ENCODE peak calls at places on chromosome 6, in nine cellular contexts. F is Peyer's patch, T is AG10803, W is RWPE1, C is MM.1S, X is psoas muscle, K is right atrium auricular region, V is mucosa of descending colon, P is mammary epithelial cell. A is an unnamed sample.

GRCh38 chr6:108983151-108983550 is 111.5 kb downstream of the SESN1 start:
- DNase-seq in F (no peak), T (no peak), W (no peak), C (no peak), X (no peak), K (no peak), V (no peak), P (no peak), A (no peak)

GRCh38 chr6:71310261-71310660 is 21.6 kb downstream of the OGFRL1 start:
- DNase-seq in F (no peak), T (no peak), W (no peak), C (no peak), X (no peak), K (no peak), V (no peak), P (no peak), A (no peak)

GRCh38 chr6:69555239-69555638 is 241.6 kb downstream of the LMBRD1 start:
- DNase-seq in F (no peak), T (no peak), W (no peak), C (no peak), X (no peak), K (no peak), V (no peak), P (no peak), A (no peak)

GRCh38 chr6:79544939-79545450 is 7.8 kb upstream of the LCA5 start:
- DNase-seq in F (no peak), T (peak; percentile 93), W (peak; percentile 98), C (peak; percentile 96), X (peak; percentile 65), K (peak; percentile 84), V (peak; percentile 50), P (peak; percentile 100), A (peak; percentile 100)

GRCh38 chr6:38168699-38169098 is 349.2 kb downstream of the ZFAND3 start:
- DNase-seq in F (no peak), T (no peak), W (no peak), C (no peak), X (no peak), K (no peak), V (no peak), P (no peak), A (no peak)

GRCh38 chr6:96237656-96238347 is 222.0 kb downstream of the FUT9 start:
- DNase-seq in F (no peak), T (no peak), W (no peak), C (no peak), X (no peak), K (no peak), V (no peak), P (no peak), A (no peak)

GRCh38 chr6:40831381-40831780 is 207.6 kb downstream of the UNC5CL start:
- DNase-seq in F (no peak), T (no peak), W (no peak), C (no peak), X (no peak), K (no peak), V (no peak), P (no peak), A (no peak)

GRCh38 chr6:116511424-116512131 is at the start of gene CALHM5:
- DNase-seq in F (no peak), T (peak; percentile 90), W (peak; percentile 13), C (peak; percentile 61), X (peak; percentile 34), K (peak; percentile 79), V (peak; percentile 32), P (peak; percentile 76), A (peak; percentile 91)

GRCh38 chr6:5693588-5693987 is 313.1 kb downstream of the NRN1 start:
- DNase-seq in F (no peak), T (no peak), W (no peak), C (no peak), X (no peak), K (no peak), V (no peak), P (no peak), A (no peak)

GRCh38 chr6:26556263-26557070 is 18.3 kb downstream of the HMGN4 start:
- DNase-seq in F (no peak), T (peak; percentile 93), W (no peak), C (no peak), X (peak; percentile 45), K (no peak), V (no peak), P (peak; percentile 90), A (peak; percentile 99)

GRCh38 chr6:113182370-113183141 is 674.6 kb upstream of the MARCKS start:
- DNase-seq in F (no peak), T (peak; percentile 87), W (peak; percentile 68), C (no peak), X (no peak), K (no peak), V (no peak), P (peak; percentile 44), A (peak; percentile 84)

GRCh38 chr6:139490482-139490881 is 116.0 kb upstream of the CITED2 start:
- DNase-seq in F (no peak), T (peak; percentile 48), W (no peak), C (peak; percentile 60), X (no peak), K (no peak), V (peak; percentile 52), P (no peak), A (no peak)

GRCh38 chr6:100300221-100300736 is 164.4 kb downstream of the SIM1 start:
- DNase-seq in F (no peak), T (peak; percentile 97), W (peak; percentile 88), C (no peak), X (no peak), K (no peak), V (no peak), P (peak; percentile 90), A (peak; percentile 97)

GRCh38 chr6:47854996-47855395 is 73.2 kb downstream of the OPN5 start:
- DNase-seq in F (no peak), T (no peak), W (no peak), C (no peak), X (no peak), K (no peak), V (no peak), P (peak; percentile 35), A (no peak)

GRCh38 chr6:10312445-10312844 is 102.4 kb downstream of the TFAP2A start:
- DNase-seq in F (no peak), T (no peak), W (no peak), C (no peak), X (no peak), K (no peak), V (no peak), P (no peak), A (no peak)

GRCh38 chr6:148313483-148313882 is 29.2 kb upstream of the SASH1 start:
- DNase-seq in F (no peak), T (no peak), W (no peak), C (no peak), X (no peak), K (no peak), V (no peak), P (no peak), A (no peak)

GRCh38 chr6:157644043-157644810 is 178.8 kb upstream of the SNX9 start:
- DNase-seq in F (no peak), T (peak; percentile 39), W (peak; percentile 38), C (no peak), X (no peak), K (no peak), V (no peak), P (peak; percentile 39), A (peak; percentile 33)
- TF ChIP-seq CTCF in F (no peak), T (peak; percentile 57), W (peak; percentile 31), C (no peak), X (no peak), K (no peak), V (no peak), P (peak; percentile 59), A (peak; percentile 56)

GRCh38 chr6:7674291-7674690 is 51.6 kb upstream of the BMP6 start:
- DNase-seq in F (no peak), T (peak; percentile 32), W (no peak), C (no peak), X (no peak), K (no peak), V (peak; percentile 12), P (no peak), A (no peak)

GRCh38 chr6:7671581-7671980 is 54.3 kb upstream of the BMP6 start:
- DNase-seq in F (no peak), T (peak; percentile 89), W (no peak), C (no peak), X (no peak), K (no peak), V (no peak), P (no peak), A (no peak)

GRCh38 chr6:7672066-7673062 is 53.5 kb upstream of the BMP6 start:
- DNase-seq in F (no peak), T (peak; percentile 18), W (no peak), C (no peak), X (no peak), K (no peak), V (no peak), P (peak; percentile 11), A (no peak)

GRCh38 chr6:7671076-7671475 is 54.8 kb upstream of the BMP6 start:
- DNase-seq in F (no peak), T (peak; percentile 80), W (peak; percentile 28), C (no peak), X (no peak), K (no peak), V (no peak), P (peak; percentile 69), A (peak; percentile 63)

DNA sequence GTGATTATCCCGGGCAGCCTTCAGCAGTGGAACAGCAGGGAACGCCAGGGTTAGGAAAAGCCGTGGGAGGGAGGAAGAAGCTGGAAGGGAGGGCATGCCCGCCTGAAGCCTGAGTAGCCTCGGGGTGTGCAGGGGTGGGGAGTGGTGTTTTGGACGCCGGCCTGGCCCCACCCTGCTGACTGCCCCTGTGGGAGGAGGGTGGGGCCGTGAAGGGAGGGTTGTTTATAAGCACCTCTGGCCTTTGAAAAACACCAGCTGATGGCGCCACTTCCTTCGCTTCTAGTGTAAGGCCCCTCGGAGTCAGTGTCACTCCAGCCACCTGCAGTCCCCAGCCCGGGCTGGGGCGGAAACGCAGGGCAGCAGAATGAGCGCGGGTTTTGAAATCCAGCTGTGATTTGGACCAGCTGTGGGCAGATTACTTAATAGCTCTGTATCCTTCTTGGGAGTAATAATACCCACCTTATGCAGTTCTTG is 52.8 kb upstream of the BMP6 start:
- DNase-seq in F (no peak), T (peak; percentile 59), W (peak; percentile 88), C (no peak), X (peak; percentile 44), K (peak; percentile 63), V (peak; percentile 65), P (peak; percentile 81), A (no peak)
- TF ChIP-seq CTCF in F (no peak), T (no peak), W (peak; percentile 27), C (no peak), X (no peak), K (no peak), V (no peak), P (peak; percentile 44), A (peak; percentile 30)

GRCh38 chr6:82030301-82030700 is 217.2 kb downstream of the IBTK start:
- DNase-seq in F (no peak), T (no peak), W (no peak), C (no peak), X (no peak), K (no peak), V (no peak), P (peak; percentile 60), A (no peak)
- TF ChIP-seq CTCF in F (no peak), T (no peak), W (no peak), C (no peak), X (no peak), K (no peak), V (no peak), P (no peak), A (no peak)

DNA sequence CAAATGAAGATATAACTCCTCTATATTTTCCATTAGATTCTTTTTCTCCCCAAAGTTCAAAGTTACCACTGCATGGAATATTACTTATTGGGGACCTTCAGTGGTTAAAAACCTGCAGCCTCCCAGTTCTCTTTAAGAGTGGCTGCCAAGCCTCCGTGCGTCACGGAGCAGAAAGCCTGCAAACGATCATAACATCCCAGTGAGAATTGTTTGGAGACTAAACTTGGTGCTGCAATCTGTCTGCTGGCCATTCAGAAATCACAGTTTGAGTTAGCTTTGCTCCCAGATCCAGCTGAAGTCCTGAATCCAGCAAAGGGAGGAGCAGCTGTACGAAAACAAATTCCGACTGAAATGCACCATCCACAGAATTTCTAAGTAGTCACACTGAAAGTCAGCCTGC is 213.5 kb upstream of the PDE10A start:
- DNase-seq in F (no peak), T (peak; percentile 17), W (no peak), C (no peak), X (peak; percentile 51), K (peak; percentile 74), V (peak; percentile 28), P (no peak), A (no peak)
- TF ChIP-seq CTCF in F (no peak), T (no peak), W (no peak), C (no peak), X (no peak), K (no peak), V (no peak), P (no peak), A (no peak)

A was measured in HFFc6.